ENCODE peak calls at places on chromosomes 6 and 20, in six cellular contexts. E is RWPE1, G is H1, F is pulmonary artery endothelial cell, R is astrocyte of the spinal cord, U is substantia nigra. N is an unnamed sample.

GRCh38 chr20:17965042-17965697 is 3.4 kb downstream of the SNX5 start:
- DNase-seq in E (no peak), G (no peak), F (no peak), R (no peak), U (no peak), N (no peak)

GRCh38 chr6:52724041-52724405 is 39.3 kb downstream of the GSTA2 start:
- DNase-seq in E (no peak), G (no peak), F (no peak), R (peak; percentile 41), U (no peak), N (no peak)

GRCh38 chr20:47675190-47676142 is 109.8 kb downstream of the SULF2 start:
- DNase-seq in E (no peak), G (no peak), F (no peak), R (no peak), U (no peak), N (no peak)

GRCh38 chr20:38049800-38050199 is 16.3 kb downstream of the RPRD1B start:
- DNase-seq in E (peak; percentile 89), G (no peak), F (peak; percentile 20), R (peak; percentile 76), U (no peak), N (no peak)

GRCh38 chr6:42249279-42249678 is 31.6 kb upstream of the MRPS10 start:
- DNase-seq in E (peak; percentile 53), G (no peak), F (no peak), R (no peak), U (no peak), N (no peak)

GRCh38 chr6:112180095-112180820 is 74.1 kb downstream of the LAMA4 start:
- DNase-seq in E (peak; percentile 66), G (no peak), F (peak; percentile 63), R (peak; percentile 89), U (no peak), N (peak; percentile 42)

GRCh38 chr6:14770572-14770971 is 475.3 kb upstream of the JARID2 start:
- DNase-seq in E (no peak), G (no peak), F (no peak), R (peak; percentile 74), U (no peak), N (no peak)

GRCh38 chr6:136113736-136114173 is 136.4 kb downstream of the MTFR2 start:
- DNase-seq in E (peak; percentile 13), G (no peak), F (peak; percentile 84), R (peak; percentile 83), U (no peak), N (no peak)

GRCh38 chr6:55777461-55777860 is 97.9 kb downstream of the BMP5 start:
- DNase-seq in E (no peak), G (no peak), F (no peak), R (no peak), U (no peak), N (no peak)

GRCh38 chr6:14396826-14397517 is 279.4 kb downstream of the CD83 start:
- DNase-seq in E (peak; percentile 5), G (peak; percentile 91), F (no peak), R (peak; percentile 3), U (no peak), N (peak; percentile 73)

GRCh38 chr6:19309661-19310060 is 527.5 kb upstream of the ID4 start:
- DNase-seq in E (no peak), G (no peak), F (no peak), R (no peak), U (no peak), N (no peak)

GRCh38 chr6:43149260-43149659 is 21.8 kb upstream of the SRF start:
- DNase-seq in E (no peak), G (no peak), F (no peak), R (peak; percentile 36), U (no peak), N (no peak)

GRCh38 chr6:47787620-47788497 is 6.0 kb downstream of the OPN5 start:
- DNase-seq in E (peak; percentile 91), G (peak; percentile 74), F (no peak), R (peak; percentile 63), U (peak; percentile 33), N (no peak)

GRCh38 chr6:115091461-115091860 is 748.6 kb upstream of the HS3ST5 start:
- DNase-seq in E (no peak), G (no peak), F (no peak), R (peak; percentile 29), U (no peak), N (no peak)

GRCh38 chr20:58718729-58719128 is 26.1 kb downstream of the NPEPL1 start:
- DNase-seq in E (no peak), G (peak; percentile 39), F (no peak), R (no peak), U (no peak), N (no peak)

GRCh38 chr6:169501777-169502313 is 200.0 kb downstream of the WDR27 start:
- DNase-seq in E (no peak), G (no peak), F (no peak), R (no peak), U (no peak), N (no peak)

GRCh38 chr6:165800337-165800736 is 137.3 kb upstream of the PDE10A start:
- DNase-seq in E (no peak), G (no peak), F (no peak), R (no peak), U (no peak), N (no peak)

GRCh38 chr6:16136536-16137450 is 7.9 kb downstream of the MYLIP start:
- DNase-seq in E (peak; percentile 79), G (no peak), F (no peak), R (peak; percentile 88), U (no peak), N (no peak)

GRCh38 chr6:170227996-170228550 is 62.8 kb downstream of the DLL1 start:
- DNase-seq in E (no peak), G (no peak), F (no peak), R (no peak), U (no peak), N (no peak)

GRCh38 chr6:80366721-80367120 is 260.2 kb downstream of the BCKDHB start:
- DNase-seq in E (peak; percentile 3), G (no peak), F (peak; percentile 52), R (peak; percentile 62), U (peak; percentile 4), N (no peak)

GRCh38 chr20:20215976-20216727 is 151.8 kb upstream of the INSM1 start:
- DNase-seq in E (no peak), G (no peak), F (no peak), R (no peak), U (no peak), N (no peak)

GRCh38 chr20:38601216-38602184 is at the start of gene ARHGAP40:
- DNase-seq in E (peak; percentile 80), G (peak; percentile 72), F (no peak), R (no peak), U (no peak), N (no peak)

GRCh38 chr20:33803921-33804337 is 7.2 kb upstream of the CHMP4B start:
- DNase-seq in E (peak; percentile 86), G (no peak), F (no peak), R (peak; percentile 77), U (no peak), N (no peak)

GRCh38 chr6:72554203-72554564 is 67.7 kb upstream of the KCNQ5 start:
- DNase-seq in E (peak; percentile 59), G (no peak), F (no peak), R (peak; percentile 63), U (no peak), N (no peak)

GRCh38 chr6:105485456-105485855 is 82.6 kb upstream of the PREP start:
- DNase-seq in E (no peak), G (no peak), F (no peak), R (no peak), U (no peak), N (no peak)

GRCh38 chr6:56555438-56555872 is 87.2 kb downstream of the DST start:
- DNase-seq in E (no peak), G (no peak), F (no peak), R (peak; percentile 35), U (no peak), N (no peak)

GRCh38 chr6:159196430-159196829 is 27.2 kb downstream of the FNDC1 start:
- DNase-seq in E (no peak), G (no peak), F (no peak), R (no peak), U (no peak), N (no peak)

GRCh38 chr6:29451471-29452193 is 5.2 kb downstream of the OR11A1 start:
- DNase-seq in E (peak; percentile 8), G (no peak), F (no peak), R (peak; percentile 16), U (no peak), N (no peak)

GRCh38 chr6:16677458-16677857 is 83.8 kb downstream of the ATXN1 start:
- DNase-seq in E (no peak), G (no peak), F (no peak), R (no peak), U (no peak), N (no peak)

GRCh38 chr6:109121411-109121810 is 26.1 kb downstream of the CEP57L1 start:
- DNase-seq in E (no peak), G (no peak), F (no peak), R (no peak), U (no peak), N (no peak)

GRCh38 chr6:26197736-26198625 is 110.8 kb downstream of the HFE start:
- DNase-seq in E (no peak), G (no peak), F (no peak), R (peak; percentile 49), U (no peak), N (no peak)

GRCh38 chr6:34658605-34659218 is 37.9 kb downstream of the ILRUN start:
- DNase-seq in E (no peak), G (no peak), F (no peak), R (no peak), U (no peak), N (no peak)

GRCh38 chr6:161498359-161498758 is 224.5 kb upstream of the AGPAT4 start:
- DNase-seq in E (peak; percentile 68), G (peak; percentile 51), F (no peak), R (peak; percentile 38), U (no peak), N (peak; percentile 95)

GRCh38 chr6:134896881-134897280 is 53.0 kb downstream of the ALDH8A1 start:
- DNase-seq in E (no peak), G (no peak), F (no peak), R (no peak), U (no peak), N (no peak)

N was measured in iPS DF 19.7.